ENCODE peak calls at places on chromosomes 6 and 20, in eight cellular contexts. E is K562, Y is thyroid gland, Z is GM12892, V is lower leg skin, C is esophagus muscularis mucosa, J is adrenal gland, D is right lobe of liver. X is an unnamed sample.

GRCh38 chr20:35394271-35394670 is 17.5 kb downstream of the UQCC1 start:
- DNase-seq in E (no peak), Y (no peak), Z (no peak), V (no peak), C (no peak), J (no peak), D (no peak), X (no peak)

GRCh38 chr6:110217255-110217654 is 37.0 kb downstream of the CDC40 start:
- DNase-seq in E (no peak), Y (no peak), Z (no peak), V (no peak), C (no peak), J (no peak), D (no peak), X (no peak)

GRCh38 chr6:150600003-150600301 is 267 bp downstream of the PLEKHG1 start:
- DNase-seq in E (no peak), Y (no peak), Z (no peak), V (no peak), C (no peak), J (no peak), D (no peak), X (no peak)

GRCh38 chr20:6122111-6122872 is 538 bp downstream of the FERMT1 start:
- DNase-seq in E (no peak), Y (peak), Z (no peak), V (peak), C (peak), J (no peak), D (no peak), X (no peak)

GRCh38 chr6:142380626-142381025 is 78.8 kb downstream of the ADGRG6 start:
- DNase-seq in E (no peak), Y (no peak), Z (no peak), V (no peak), C (no peak), J (peak), D (no peak), X (no peak)

GRCh38 chr6:156776470-156776840 is 723 bp upstream of the ARID1B start:
- DNase-seq in E (no peak), Y (no peak), Z (no peak), V (no peak), C (no peak), J (no peak), D (no peak), X (no peak)

GRCh38 chr6:142401838-142402237 is 100.0 kb downstream of the ADGRG6 start:
- DNase-seq in E (no peak), Y (no peak), Z (no peak), V (no peak), C (no peak), J (no peak), D (no peak), X (no peak)

GRCh38 chr6:89298680-89299450 is 16.2 kb downstream of the GABRR2 start:
- DNase-seq in E (no peak), Y (no peak), Z (no peak), V (no peak), C (peak), J (no peak), D (no peak), X (no peak)

GRCh38 chr6:63430985-63431519 is 111.3 kb upstream of the LGSN start:
- DNase-seq in E (no peak), Y (no peak), Z (no peak), V (no peak), C (no peak), J (no peak), D (no peak), X (no peak)

GRCh38 chr6:10331336-10331735 is 83.5 kb downstream of the TFAP2A start:
- DNase-seq in E (no peak), Y (no peak), Z (no peak), V (no peak), C (no peak), J (no peak), D (no peak), X (no peak)

GRCh38 chr6:161161889-161162624 is 111.8 kb downstream of the AGPAT4 start:
- DNase-seq in E (no peak), Y (no peak), Z (no peak), V (no peak), C (no peak), J (no peak), D (no peak), X (no peak)

GRCh38 chr20:12012241-12013222 is 94.8 kb downstream of the BTBD3 start:
- DNase-seq in E (peak), Y (no peak), Z (peak), V (peak), C (peak), J (peak), D (no peak), X (no peak)

GRCh38 chr6:97066056-97066455 is 141.5 kb downstream of the KLHL32 start:
- DNase-seq in E (no peak), Y (no peak), Z (no peak), V (no peak), C (no peak), J (no peak), D (no peak), X (no peak)

GRCh38 chr6:128284128-128284527 is 236.3 kb downstream of the PTPRK start:
- DNase-seq in E (no peak), Y (no peak), Z (no peak), V (no peak), C (no peak), J (no peak), D (no peak), X (no peak)

GRCh38 chr6:25006565-25007001 is 70.8 kb upstream of the RIPOR2 start:
- DNase-seq in E (no peak), Y (peak), Z (no peak), V (peak), C (no peak), J (peak), D (peak), X (no peak)

GRCh38 chr6:89952696-89953095 is 58.4 kb downstream of the GJA10 start:
- DNase-seq in E (no peak), Y (no peak), Z (no peak), V (no peak), C (no peak), J (no peak), D (no peak), X (no peak)

GRCh38 chr20:36434383-36434782 is 106.9 kb upstream of the MYL9 start:
- DNase-seq in E (no peak), Y (no peak), Z (no peak), V (no peak), C (no peak), J (no peak), D (no peak), X (no peak)

GRCh38 chr20:32993484-32994050 is 10.7 kb downstream of the SUN5 start:
- DNase-seq in E (no peak), Y (no peak), Z (no peak), V (no peak), C (no peak), J (no peak), D (no peak), X (no peak)

GRCh38 chr6:99522531-99522930 is 7.3 kb upstream of the USP45 start:
- DNase-seq in E (no peak), Y (no peak), Z (no peak), V (no peak), C (no peak), J (no peak), D (no peak), X (no peak)

GRCh38 chr20:52240802-52241201 is 49.2 kb upstream of the ZFP64 start:
- DNase-seq in E (no peak), Y (no peak), Z (no peak), V (no peak), C (no peak), J (no peak), D (no peak), X (no peak)

GRCh38 chr6:158460602-158461092 is 99.2 kb upstream of the TMEM181 start:
- DNase-seq in E (no peak), Y (no peak), Z (no peak), V (no peak), C (no peak), J (no peak), D (no peak), X (no peak)

GRCh38 chr20:63693975-63694595 is 2.4 kb upstream of the TNFRSF6B start:
- DNase-seq in E (no peak), Y (no peak), Z (no peak), V (no peak), C (no peak), J (no peak), D (no peak), X (no peak)
- TF ChIP-seq POLR2A in E (peak), Y (no peak), Z (no peak), V (no peak), C (no peak), J (no peak), D (no peak), X (no peak)

GRCh38 chr6:82507112-82507511 is 143.5 kb downstream of the TPBG start:
- DNase-seq in E (no peak), Y (no peak), Z (no peak), V (no peak), C (no peak), J (no peak), D (no peak), X (no peak)

GRCh38 chr6:82506526-82506925 is 142.9 kb downstream of the TPBG start:
- DNase-seq in E (no peak), Y (no peak), Z (no peak), V (no peak), C (no peak), J (no peak), D (no peak), X (no peak)

GRCh38 chr6:82511546-82511945 is 147.9 kb downstream of the TPBG start:
- DNase-seq in E (no peak), Y (no peak), Z (no peak), V (no peak), C (no peak), J (no peak), D (no peak), X (no peak)
- TF ChIP-seq POLR2A in E (no peak), Y (no peak), Z (no peak), V (no peak), C (no peak), J (no peak), D (no peak), X (no peak)

DNA sequence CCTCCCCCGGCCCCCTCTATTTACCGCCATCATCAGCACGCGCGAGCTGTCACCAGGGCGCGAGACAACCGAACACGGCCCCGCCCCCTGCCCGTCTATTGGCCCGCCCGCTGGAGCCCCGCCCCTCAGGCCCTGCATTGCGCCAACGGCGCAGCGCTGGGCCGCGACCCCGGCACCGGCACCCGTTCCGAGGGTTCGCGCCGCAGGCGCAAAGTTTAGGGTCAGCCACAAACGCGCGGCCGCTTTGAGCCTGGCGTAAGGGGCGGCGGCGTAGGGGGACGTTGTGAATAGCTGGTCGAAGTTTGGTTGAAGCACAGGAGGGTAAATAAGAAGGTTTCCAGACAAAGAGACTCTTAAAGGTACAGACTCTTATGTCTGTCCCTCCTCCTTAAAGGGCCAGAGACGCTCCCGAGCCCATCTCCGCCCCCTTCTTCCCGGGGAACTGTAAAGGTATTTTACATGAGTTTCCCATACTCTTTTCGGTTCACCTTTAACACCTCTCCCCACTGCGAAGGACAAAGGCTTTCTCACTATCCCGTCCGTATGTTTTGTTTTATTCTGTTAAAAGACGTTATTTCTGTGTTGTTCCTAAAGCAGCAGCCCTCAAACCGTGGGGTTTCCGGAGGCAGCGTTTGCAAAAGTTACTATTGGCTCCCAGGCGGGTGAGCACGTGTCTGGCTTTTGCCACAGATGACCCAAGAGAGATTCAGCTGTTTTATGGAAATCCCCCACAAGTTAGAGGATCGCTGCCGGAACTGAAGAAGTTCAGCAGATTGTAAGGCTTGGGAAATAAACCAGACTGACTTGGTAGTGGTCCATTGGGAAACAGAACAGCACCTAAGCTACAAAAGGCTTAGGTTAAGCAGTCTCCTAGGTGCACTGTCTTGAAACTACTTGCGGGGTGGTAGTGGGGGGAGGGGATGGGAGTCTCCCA is at the start of gene USP49:
- DNase-seq in E (peak), Y (peak), Z (peak), V (peak), C (peak), J (peak), D (peak), X (no peak)
- TF ChIP-seq POLR2A in E (peak), Y (no peak), Z (peak), V (no peak), C (no peak), J (no peak), D (no peak), X (no peak)

DNA sequence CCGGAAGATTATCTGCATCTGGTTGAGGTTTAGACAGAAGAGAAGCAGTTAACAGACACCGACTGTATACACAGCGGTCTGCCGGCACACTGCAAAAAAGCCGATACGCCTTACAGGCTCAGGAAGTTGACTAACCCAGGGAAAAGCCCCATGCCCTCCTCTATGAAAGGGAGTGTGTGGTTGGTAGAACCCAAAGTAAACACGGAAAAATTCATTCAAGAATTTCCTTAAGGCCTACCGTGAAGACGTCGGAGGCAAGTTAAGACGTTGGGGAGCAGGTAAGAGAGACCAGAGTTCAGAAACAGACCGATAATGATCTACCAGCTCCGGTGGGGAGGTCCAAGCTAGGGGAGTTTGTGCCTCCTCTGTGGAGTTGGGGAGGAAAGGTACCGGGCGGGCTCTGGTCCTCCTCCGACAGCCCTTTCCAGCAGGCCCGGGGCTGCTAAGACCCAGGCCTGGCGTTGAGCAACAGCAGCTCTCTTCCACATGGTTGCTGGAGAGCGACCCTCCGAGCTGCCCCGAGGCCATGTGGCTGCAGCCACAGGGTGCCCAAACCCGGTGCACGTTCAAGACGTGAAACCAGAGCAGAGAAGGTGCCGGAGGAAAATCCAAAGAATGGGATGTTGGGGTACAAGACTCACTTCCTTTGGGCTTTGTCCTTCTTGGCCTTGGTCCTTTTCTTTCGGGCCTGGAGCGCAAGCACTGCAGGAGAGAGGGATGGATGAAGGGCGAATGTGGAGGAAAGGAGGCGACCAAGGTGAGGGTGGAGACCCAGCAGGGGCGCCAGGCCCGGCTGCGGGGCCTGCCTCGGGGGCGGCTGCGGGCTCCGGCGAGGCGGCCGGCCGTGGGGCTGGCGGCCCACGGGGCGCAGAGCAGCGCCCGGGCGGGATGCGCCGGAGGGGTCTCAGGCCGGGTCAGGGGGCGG is 809 bp downstream of the SRPK1 start:
- DNase-seq in E (peak), Y (peak), Z (no peak), V (no peak), C (peak), J (no peak), D (peak), X (no peak)
- TF ChIP-seq POLR2A in E (peak), Y (no peak), Z (no peak), V (no peak), C (no peak), J (no peak), D (no peak), X (no peak)

GRCh38 chr6:27812805-27813626 is 99.2 kb downstream of the OR2B2 start:
- DNase-seq in E (no peak), Y (no peak), Z (no peak), V (no peak), C (no peak), J (no peak), D (no peak), X (no peak)

GRCh38 chr6:27812078-27812804 is 100.0 kb downstream of the OR2B2 start:
- DNase-seq in E (no peak), Y (no peak), Z (no peak), V (no peak), C (no peak), J (no peak), D (no peak), X (no peak)

GRCh38 chr6:27816906-27817305 is 95.3 kb downstream of the OR2B2 start:
- DNase-seq in E (no peak), Y (no peak), Z (no peak), V (no peak), C (no peak), J (no peak), D (no peak), X (no peak)

GRCh38 chr6:27811383-27811782 is 100.8 kb downstream of the OR2B2 start:
- DNase-seq in E (no peak), Y (no peak), Z (no peak), V (no peak), C (no peak), J (no peak), D (no peak), X (no peak)

DNA sequence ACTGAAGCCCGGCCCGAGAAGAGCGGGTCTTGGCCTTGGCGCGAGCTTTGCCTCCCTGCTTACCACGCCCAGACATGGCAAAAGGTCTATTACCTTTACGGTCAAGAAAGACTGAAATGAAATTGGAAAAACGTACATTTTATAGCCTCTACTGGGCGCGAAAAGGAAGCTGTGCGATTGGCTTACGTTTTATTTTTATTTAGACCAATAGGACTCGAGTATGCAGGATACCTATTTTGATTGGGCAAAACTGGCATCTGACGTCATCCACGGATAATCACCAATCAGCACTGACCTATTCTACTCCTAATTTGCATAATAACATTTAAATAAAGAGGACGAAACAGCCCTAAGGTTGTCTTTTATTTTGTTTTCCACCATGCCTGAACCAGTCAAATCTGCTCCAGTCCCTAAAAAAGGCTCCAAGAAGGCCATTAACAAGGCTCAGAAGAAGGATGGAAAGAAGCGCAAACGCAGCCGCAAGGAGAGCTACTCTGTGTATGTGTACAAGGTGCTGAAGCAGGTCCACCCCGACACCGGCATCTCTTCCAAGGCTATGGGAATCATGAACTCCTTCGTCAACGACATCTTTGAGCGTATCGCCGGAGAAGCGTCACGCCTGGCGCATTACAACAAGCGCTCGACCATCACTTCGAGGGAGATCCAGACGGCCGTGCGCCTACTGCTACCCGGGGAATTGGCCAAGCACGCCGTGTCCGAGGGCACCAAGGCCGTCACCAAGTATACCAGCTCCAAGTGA is 97.4 kb downstream of the OR2B2 start:
- DNase-seq in E (no peak), Y (peak), Z (no peak), V (peak), C (no peak), J (peak), D (no peak), X (no peak)
- TF ChIP-seq POLR2A in E (no peak), Y (no peak), Z (peak), V (no peak), C (no peak), J (peak), D (peak), X (peak)

GRCh38 chr6:77457720-77458349 is 5.5 kb downstream of the HTR1B start:
- DNase-seq in E (peak), Y (peak), Z (no peak), V (peak), C (no peak), J (peak), D (no peak), X (no peak)
- TF ChIP-seq POLR2A in E (no peak), Y (no peak), Z (no peak), V (no peak), C (no peak), J (no peak), D (no peak), X (no peak)

DNA sequence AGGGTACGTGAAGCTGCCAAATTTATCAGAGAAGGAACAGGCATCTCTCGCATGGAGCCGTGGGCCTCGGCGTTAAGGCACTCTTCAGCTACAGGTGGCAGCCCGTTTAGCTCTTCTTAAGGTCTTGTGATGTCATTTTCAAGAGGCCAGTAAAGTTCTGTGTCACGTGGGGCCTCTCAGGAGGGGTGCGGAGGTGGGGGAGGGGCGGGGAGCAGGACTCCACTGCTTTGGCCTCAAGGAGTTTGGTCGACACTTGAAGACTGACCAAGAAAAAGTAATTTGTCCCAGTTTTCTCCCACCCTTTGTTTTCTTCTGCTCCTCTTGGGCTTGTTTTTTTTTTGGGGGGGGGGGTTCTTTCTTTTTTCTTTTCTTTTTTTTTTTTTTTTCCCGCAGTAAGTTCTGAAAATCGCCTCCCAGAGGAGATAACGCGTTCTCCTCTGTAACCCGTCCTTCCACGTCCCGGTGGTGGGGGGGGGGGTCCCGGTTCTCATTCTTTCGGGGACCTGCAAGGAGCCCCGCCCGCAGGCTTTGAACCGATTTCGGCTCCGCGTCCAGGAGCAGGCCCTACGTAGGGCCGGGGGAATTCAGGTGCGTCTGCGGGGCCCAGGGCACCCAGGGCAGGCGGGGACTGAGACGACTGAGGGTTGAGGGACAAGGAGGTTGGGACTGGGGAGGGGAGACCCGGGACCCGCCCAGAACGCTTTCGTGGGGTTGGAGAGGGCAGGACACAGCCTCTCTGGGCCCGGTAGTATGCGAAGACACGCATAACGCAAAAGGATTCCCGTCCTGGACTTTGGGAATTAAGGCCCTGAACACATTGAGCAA is 26.0 kb downstream of the GPX6 start:
- DNase-seq in E (peak), Y (peak), Z (peak), V (no peak), C (peak), J (no peak), D (peak), X (no peak)
- TF ChIP-seq POLR2A in E (peak), Y (no peak), Z (no peak), V (no peak), C (no peak), J (no peak), D (no peak), X (no peak)

X was measured in vagina.